ENCODE peak calls at places on chromosomes 4 and X, in eight cellular contexts. P is GM23248; D is activated CD4-positive, alpha-beta T cell treated with anti-CD3 and anti-CD28 coated beads, Interleukin-2, amount 10 ng/mL, durations not matched to agents 7 days and 5 days; C is NCI-H187; R is SJSA1; Z is activated T-cell treated with anti-CD3 and anti-CD28 coated beads, Interleukin-2, amount 50 U/mL, for 72 hours; L is smooth muscle cell of the brain vasculature; W is BJ. H is an unnamed sample.

GRCh38 chr4:124863039-124863545 is 150.6 kb upstream of the ANKRD50 start:
- DNase-seq in P (no peak), Z (no peak), W (no peak), D (no peak), C (no peak), R (no peak), L (no peak), H (no peak)

GRCh38 chr4:37812713-37813112 is 13.8 kb upstream of the PGM2 start:
- DNase-seq in D (no peak), L (no peak), C (no peak), W (peak; percentile 19), R (peak; percentile 19), Z (no peak), P (peak; percentile 56), H (no peak)

GRCh38 chrX:41559235-41559634 is 112.1 kb downstream of the NYX start:
- DNase-seq in R (peak; percentile 1), W (no peak), C (no peak), L (no peak), D (no peak), Z (no peak), P (no peak), H (no peak)

GRCh38 chr4:79273918-79274317 is 51.9 kb downstream of the NAA11 start:
- DNase-seq in L (no peak), Z (no peak), R (no peak), C (no peak), P (peak; percentile 4), D (no peak), W (no peak), H (no peak)

GRCh38 chrX:30887288-30887687 is 1.8 kb downstream of the TAB3 start:
- DNase-seq in R (no peak), P (no peak), C (no peak), W (no peak), L (no peak), D (no peak), Z (no peak), H (no peak)

GRCh38 chr4:87785858-87786509 is 13.4 kb upstream of the IBSP start:
- DNase-seq in L (no peak), W (no peak), Z (no peak), C (no peak), P (no peak), R (no peak), D (no peak), H (no peak)

GRCh38 chr4:128823025-128823661 is 13.6 kb downstream of the JADE1 start:
- DNase-seq in R (peak; percentile 79), C (no peak), Z (no peak), L (no peak), P (peak; percentile 95), D (no peak), W (peak; percentile 94), H (no peak)

GRCh38 chr4:2066011-2066551 is 7.0 kb downstream of the NAT8L start:
- DNase-seq in R (no peak), W (no peak), D (no peak), L (no peak), Z (no peak), P (no peak), C (no peak), H (no peak)

GRCh38 chr4:89312066-89312465 is 4.5 kb upstream of the GPRIN3 start:
- DNase-seq in Z (no peak), R (no peak), C (no peak), P (peak; percentile 57), D (no peak), L (no peak), W (no peak), H (no peak)

GRCh38 chr4:82320351-82320750 is 53.4 kb downstream of the HNRNPD start:
- DNase-seq in R (no peak), P (no peak), W (no peak), C (no peak), D (no peak), Z (no peak), L (no peak), H (no peak)

GRCh38 chr4:7890635-7891393 is 48.8 kb downstream of the AFAP1 start:
- DNase-seq in R (peak; percentile 88), Z (no peak), D (no peak), L (no peak), P (peak; percentile 86), W (peak; percentile 95), C (no peak), H (no peak)

GRCh38 chr4:147019061-147019460 is 73.4 kb upstream of the TTC29 start:
- DNase-seq in L (peak; percentile 32), C (peak; percentile 6), W (no peak), Z (peak; percentile 61), P (peak; percentile 71), D (peak; percentile 59), R (peak; percentile 36), H (no peak)

GRCh38 chr4:11232004-11232403 is 196.7 kb downstream of the HS3ST1 start:
- DNase-seq in R (no peak), P (no peak), D (no peak), W (no peak), Z (no peak), L (peak; percentile 17), C (no peak), H (no peak)